ENCODE peak calls at places on chromosomes 2 and 18, in eight cellular contexts. One of them, this sample, is unnamed.

GRCh38 chr18:57141208-57142129 is 5.4 kb upstream of the BOD1L2 start:
- DNase-seq in AML-193: no peak
- DNase-seq in right lobe of liver: peak; percentile 94
- DNase-seq in dermis microvascular lymphatic vessel endothelial cell: no peak
- DNase-seq in activated T-helper 1 cell treated with anti-CD3 and anti-CD28 coated beads, Interleukin-2, amount 50 U/mL, for 16 hours: no peak
- DNase-seq in HCT116: no peak
- DNase-seq in iris pigment epithelial cell: no peak
- DNase-seq in endothelial cell: no peak
- DNase-seq in this sample: no peak

GRCh38 chr2:215680605-215681598 is 245.0 kb upstream of the FN1 start:
- DNase-seq in HCT116: no peak
- DNase-seq in dermis microvascular lymphatic vessel endothelial cell: no peak
- DNase-seq in AML-193: peak; percentile 71
- DNase-seq in iris pigment epithelial cell: peak; percentile 99
- DNase-seq in endothelial cell: no peak
- DNase-seq in activated T-helper 1 cell treated with anti-CD3 and anti-CD28 coated beads, Interleukin-2, amount 50 U/mL, for 16 hours: no peak
- DNase-seq in right lobe of liver: peak; percentile 80
- DNase-seq in this sample: no peak

GRCh38 chr18:33304277-33304676 is 136.2 kb downstream of the CCDC178 start:
- DNase-seq in right lobe of liver: no peak
- DNase-seq in HCT116: no peak
- DNase-seq in dermis microvascular lymphatic vessel endothelial cell: no peak
- DNase-seq in iris pigment epithelial cell: no peak
- DNase-seq in AML-193: no peak
- DNase-seq in activated T-helper 1 cell treated with anti-CD3 and anti-CD28 coated beads, Interleukin-2, amount 50 U/mL, for 16 hours: no peak
- DNase-seq in endothelial cell: no peak
- DNase-seq in this sample: no peak

GRCh38 chr2:215751200-215751910 is 262.0 kb downstream of the MREG start:
- DNase-seq in dermis microvascular lymphatic vessel endothelial cell: no peak
- DNase-seq in AML-193: no peak
- DNase-seq in right lobe of liver: no peak
- DNase-seq in endothelial cell: no peak
- DNase-seq in HCT116: no peak
- DNase-seq in iris pigment epithelial cell: peak; percentile 95
- DNase-seq in activated T-helper 1 cell treated with anti-CD3 and anti-CD28 coated beads, Interleukin-2, amount 50 U/mL, for 16 hours: no peak
- DNase-seq in this sample: no peak

GRCh38 chr18:47724186-47724975 is 206.1 kb downstream of the SMAD2 start:
- DNase-seq in activated T-helper 1 cell treated with anti-CD3 and anti-CD28 coated beads, Interleukin-2, amount 50 U/mL, for 16 hours: no peak
- DNase-seq in HCT116: no peak
- DNase-seq in dermis microvascular lymphatic vessel endothelial cell: no peak
- DNase-seq in endothelial cell: no peak
- DNase-seq in iris pigment epithelial cell: no peak
- DNase-seq in right lobe of liver: no peak
- DNase-seq in AML-193: no peak
- DNase-seq in this sample: peak; percentile 51

GRCh38 chr18:76405761-76406356 is 89.2 kb downstream of the ZNF516 start:
- DNase-seq in iris pigment epithelial cell: peak; percentile 63
- DNase-seq in HCT116: peak; percentile 27
- DNase-seq in endothelial cell: peak; percentile 46
- DNase-seq in dermis microvascular lymphatic vessel endothelial cell: peak; percentile 25
- DNase-seq in right lobe of liver: no peak
- DNase-seq in AML-193: peak; percentile 20
- DNase-seq in activated T-helper 1 cell treated with anti-CD3 and anti-CD28 coated beads, Interleukin-2, amount 50 U/mL, for 16 hours: peak; percentile 33
- DNase-seq in this sample: peak; percentile 90

GRCh38 chr2:187055463-187055862 is 206.5 kb upstream of the ZSWIM2 start:
- DNase-seq in HCT116: no peak
- DNase-seq in iris pigment epithelial cell: peak; percentile 71
- DNase-seq in activated T-helper 1 cell treated with anti-CD3 and anti-CD28 coated beads, Interleukin-2, amount 50 U/mL, for 16 hours: no peak
- DNase-seq in endothelial cell: no peak
- DNase-seq in right lobe of liver: no peak
- DNase-seq in dermis microvascular lymphatic vessel endothelial cell: peak; percentile 20
- DNase-seq in AML-193: no peak
- DNase-seq in this sample: no peak

GRCh38 chr2:20378891-20379519 is 28.4 kb upstream of the PUM2 start:
- DNase-seq in dermis microvascular lymphatic vessel endothelial cell: peak; percentile 47
- DNase-seq in HCT116: peak; percentile 38
- DNase-seq in activated T-helper 1 cell treated with anti-CD3 and anti-CD28 coated beads, Interleukin-2, amount 50 U/mL, for 16 hours: no peak
- DNase-seq in right lobe of liver: peak; percentile 91
- DNase-seq in iris pigment epithelial cell: peak; percentile 81
- DNase-seq in AML-193: no peak
- DNase-seq in endothelial cell: peak; percentile 75
- DNase-seq in this sample: peak; percentile 87

GRCh38 chr18:63315879-63316278 is 3.7 kb downstream of the BCL2 start:
- DNase-seq in HCT116: no peak
- DNase-seq in activated T-helper 1 cell treated with anti-CD3 and anti-CD28 coated beads, Interleukin-2, amount 50 U/mL, for 16 hours: no peak
- DNase-seq in dermis microvascular lymphatic vessel endothelial cell: no peak
- DNase-seq in endothelial cell: no peak
- DNase-seq in right lobe of liver: no peak
- DNase-seq in AML-193: no peak
- DNase-seq in iris pigment epithelial cell: no peak
- DNase-seq in this sample: no peak

GRCh38 chr18:59303006-59303405 is 15.4 kb downstream of the CPLX4 start:
- DNase-seq in endothelial cell: no peak
- DNase-seq in dermis microvascular lymphatic vessel endothelial cell: no peak
- DNase-seq in AML-193: no peak
- DNase-seq in activated T-helper 1 cell treated with anti-CD3 and anti-CD28 coated beads, Interleukin-2, amount 50 U/mL, for 16 hours: no peak
- DNase-seq in HCT116: no peak
- DNase-seq in iris pigment epithelial cell: no peak
- DNase-seq in right lobe of liver: no peak
- DNase-seq in this sample: no peak

GRCh38 chr2:143545643-143546275 is 416.5 kb downstream of the ARHGAP15 start:
- DNase-seq in AML-193: no peak
- DNase-seq in right lobe of liver: no peak
- DNase-seq in endothelial cell: no peak
- DNase-seq in dermis microvascular lymphatic vessel endothelial cell: no peak
- DNase-seq in HCT116: no peak
- DNase-seq in activated T-helper 1 cell treated with anti-CD3 and anti-CD28 coated beads, Interleukin-2, amount 50 U/mL, for 16 hours: no peak
- DNase-seq in iris pigment epithelial cell: peak; percentile 3
- DNase-seq in this sample: no peak

GRCh38 chr2:95272781-95273180 is 1.5 kb upstream of the PROM2 start:
- DNase-seq in dermis microvascular lymphatic vessel endothelial cell: no peak
- DNase-seq in endothelial cell: no peak
- DNase-seq in right lobe of liver: no peak
- DNase-seq in iris pigment epithelial cell: no peak
- DNase-seq in activated T-helper 1 cell treated with anti-CD3 and anti-CD28 coated beads, Interleukin-2, amount 50 U/mL, for 16 hours: no peak
- DNase-seq in HCT116: no peak
- DNase-seq in AML-193: no peak
- DNase-seq in this sample: no peak

GRCh38 chr2:56537756-56538155 is 354.0 kb downstream of the CCDC85A start:
- DNase-seq in activated T-helper 1 cell treated with anti-CD3 and anti-CD28 coated beads, Interleukin-2, amount 50 U/mL, for 16 hours: no peak
- DNase-seq in right lobe of liver: no peak
- DNase-seq in endothelial cell: no peak
- DNase-seq in HCT116: no peak
- DNase-seq in AML-193: no peak
- DNase-seq in dermis microvascular lymphatic vessel endothelial cell: no peak
- DNase-seq in iris pigment epithelial cell: no peak
- DNase-seq in this sample: no peak

This sample was measured in H7.